ENCODE peak calls at places on chromosomes 4 and X, in five cellular contexts. P is astrocyte of the spinal cord; G is IMR-90; V is stromal cell of bone marrow; K is stimulated activated CD8-positive, alpha-beta memory T cell treated with anti-CD3 and anti-CD28 coated beads, Interleukin-7, amount 100 ng/mL, for 1 hour. M is an unnamed sample.

GRCh38 chr4:108029731-108030130 is 40.0 kb downstream of the HADH start:
- DNase-seq in V (peak; percentile 30), K (no peak), P (no peak), G (peak; percentile 59), M (no peak)

GRCh38 chr4:20428410-20429160 is 176.9 kb downstream of the SLIT2 start:
- DNase-seq in K (no peak), P (peak; percentile 40), G (peak; percentile 20), V (no peak), M (no peak)

GRCh38 chrX:134801267-134801666 is 143.0 kb upstream of the PLAC1 start:
- DNase-seq in P (no peak), V (no peak), K (no peak), G (peak; percentile 32), M (no peak)

GRCh38 chrX:15194136-15194535 is 75.7 kb downstream of the ASB9 start:
- DNase-seq in K (no peak), V (no peak), P (no peak), G (no peak), M (no peak)

GRCh38 chr4:184103755-184104367 is 113.8 kb downstream of the ENPP6 start:
- DNase-seq in K (no peak), G (no peak), V (no peak), P (no peak), M (no peak)

GRCh38 chrX:130915302-130915701 is 12.3 kb upstream of the ENOX2 start:
- DNase-seq in K (no peak), V (no peak), G (peak; percentile 37), P (no peak), M (no peak)

GRCh38 chr4:4818440-4819212 is 40.8 kb upstream of the MSX1 start:
- DNase-seq in G (no peak), P (no peak), V (no peak), K (no peak), M (no peak)

GRCh38 chr4:128378668-128379067 is 91.1 kb upstream of the PGRMC2 start:
- DNase-seq in K (no peak), V (no peak), P (no peak), G (no peak), M (no peak)

GRCh38 chr4:86558799-86559198 is 35.3 kb upstream of the PTPN13 start:
- DNase-seq in P (peak; percentile 17), G (peak; percentile 42), K (no peak), V (no peak), M (no peak)

GRCh38 chr4:1008840-1009646 is 2.4 kb upstream of the FGFRL1 start:
- DNase-seq in G (no peak), V (no peak), K (peak; percentile 11), P (no peak), M (no peak)

GRCh38 chr4:81684357-81684756 is 212.7 kb upstream of the RASGEF1B start:
- DNase-seq in G (no peak), V (no peak), K (no peak), P (no peak), M (no peak)

GRCh38 chrX:1316527-1316926 is 20.1 kb upstream of the IL3RA start:
- DNase-seq in G (no peak), V (no peak), K (no peak), P (no peak), M (no peak)

GRCh38 chr4:153530996-153531375 is 64.8 kb downstream of the TMEM131L start:
- DNase-seq in K (no peak), V (no peak), P (no peak), G (no peak), M (no peak)

GRCh38 chr4:166460769-166461550 is 587.9 kb downstream of the TLL1 start:
- DNase-seq in V (peak; percentile 25), G (no peak), K (no peak), P (peak; percentile 7), M (no peak)

GRCh38 chr4:127400736-127401346 is 231.9 kb upstream of the INTU start:
- DNase-seq in V (peak; percentile 80), P (peak; percentile 85), K (no peak), G (peak; percentile 83), M (peak; percentile 3)

GRCh38 chr4:113700602-113701150 is 60.9 kb downstream of the CAMK2D start:
- DNase-seq in P (no peak), V (no peak), G (no peak), K (no peak), M (no peak)

GRCh38 chrX:154019061-154019621 is 561 bp downstream of the IRAK1 start:
- DNase-seq in P (no peak), V (no peak), G (no peak), K (no peak), M (no peak)

GRCh38 chr4:186781032-186781917 is 57.6 kb upstream of the FAT1 start:
- DNase-seq in P (peak; percentile 78), G (peak; percentile 91), V (no peak), K (no peak), M (no peak)

GRCh38 chr4:41749650-41750049 is 1.1 kb upstream of the PHOX2B start:
- DNase-seq in G (no peak), K (no peak), P (no peak), V (no peak), M (no peak)

GRCh38 chr4:1775731-1776500 is 17.2 kb upstream of the FGFR3 start:
- DNase-seq in V (peak; percentile 9), G (no peak), P (no peak), K (no peak), M (peak; percentile 46)

GRCh38 chrX:49042581-49043219 is 457 bp downstream of the TFE3 start:
- DNase-seq in K (no peak), P (no peak), V (no peak), G (no peak), M (no peak)

GRCh38 chrX:71909956-71910355 is 689 bp upstream of the NHSL2 start:
- DNase-seq in V (no peak), G (no peak), K (no peak), P (no peak), M (no peak)

GRCh38 chr4:153451931-153452660 is 14.1 kb upstream of the TMEM131L start:
- DNase-seq in G (no peak), P (peak; percentile 57), V (no peak), K (no peak), M (no peak)

GRCh38 chr4:76504613-76505465 is 69.8 kb downstream of the SHROOM3 start:
- DNase-seq in K (no peak), P (peak; percentile 65), V (peak; percentile 42), G (peak; percentile 63), M (no peak)

GRCh38 chr4:147110473-147110872 is 164.8 kb upstream of the TTC29 start:
- DNase-seq in G (no peak), K (no peak), V (no peak), P (no peak), M (no peak)

GRCh38 chrX:120408168-120408567 is 46.3 kb downstream of the ATP1B4 start:
- DNase-seq in P (no peak), K (no peak), V (no peak), G (no peak), M (no peak)

GRCh38 chr4:6891436-6892170 is 18.0 kb upstream of the TBC1D14 start:
- DNase-seq in V (peak; percentile 4), P (no peak), K (no peak), G (peak; percentile 31), M (no peak)

GRCh38 chr4:6799091-6799490 is 16.6 kb downstream of the KIAA0232 start:
- DNase-seq in V (no peak), K (no peak), P (no peak), G (no peak), M (no peak)

GRCh38 chrX:45228126-45228525 is 27.4 kb upstream of the DIPK2B start:
- DNase-seq in V (no peak), K (no peak), P (no peak), G (no peak), M (no peak)

GRCh38 chr4:76729460-76729859 is 168.5 kb downstream of the SOWAHB start:
- DNase-seq in G (no peak), V (no peak), K (no peak), P (no peak), M (no peak)

GRCh38 chr4:55947912-55948725 is 626 bp upstream of the CEP135 start:
- DNase-seq in G (peak; percentile 98), V (peak; percentile 83), K (no peak), P (peak; percentile 92), M (no peak)

GRCh38 chrX:118347131-118347530 is 1.2 kb downstream of the WDR44 start:
- DNase-seq in K (no peak), V (no peak), G (peak; percentile 69), P (peak; percentile 56), M (no peak)